ENCODE peak calls at places on chromosomes 11 and 22, in ten cellular contexts. V is AG04450; P is PC-9; R is CD8-positive, alpha-beta T cell; N is transverse colon; J is fibroblast of lung; A is fibroblast of the aortic adventitia; Z is GM23248; T is mesenchymal stem cell; H is lung. C is an unnamed sample.

GRCh38 chr11:16043617-16044016 is 312.7 kb downstream of the SOX6 start:
- DNase-seq in V (no peak), P (no peak), R (no peak), N (no peak), J (no peak), A (no peak), Z (no peak), T (no peak), H (no peak), C (no peak)

GRCh38 chr11:46247090-46247489 is 30.4 kb upstream of the CREB3L1 start:
- DNase-seq in V (no peak), P (no peak), R (no peak), N (no peak), J (peak), A (peak), Z (peak), T (no peak), H (no peak), C (no peak)

GRCh38 chr11:65651589-65652510 is 10.9 kb downstream of the RELA start:
- DNase-seq in V (no peak), P (peak), R (peak), N (peak), J (peak), A (peak), Z (peak), T (peak), H (no peak), C (no peak)

GRCh38 chr11:68865241-68865640 is 23.5 kb upstream of the CPT1A start:
- DNase-seq in V (no peak), P (no peak), R (no peak), N (no peak), J (no peak), A (no peak), Z (no peak), T (no peak), H (no peak), C (no peak)

GRCh38 chr11:57460017-57460755 is at the start of gene RTN4RL2:
- DNase-seq in V (no peak), P (peak), R (peak), N (no peak), J (peak), A (peak), Z (peak), T (peak), H (peak), C (no peak)

GRCh38 chr11:130212431-130212961 is 52.9 kb downstream of the ST14 start:
- DNase-seq in V (no peak), P (no peak), R (no peak), N (peak), J (no peak), A (no peak), Z (no peak), T (no peak), H (peak), C (no peak)

GRCh38 chr11:80167766-80168165 is 726.9 kb upstream of the TENM4 start:
- DNase-seq in V (no peak), P (peak), R (no peak), N (no peak), J (peak), A (no peak), Z (peak), T (peak), H (no peak), C (no peak)

GRCh38 chr22:23182289-23183106 is 2.2 kb downstream of the BCR start:
- DNase-seq in V (no peak), P (peak), R (peak), N (no peak), J (peak), A (no peak), Z (peak), T (peak), H (no peak), C (no peak)

GRCh38 chr22:46055176-46055850 is 78.4 kb upstream of the WNT7B start:
- DNase-seq in V (no peak), P (no peak), R (no peak), N (peak), J (peak), A (peak), Z (peak), T (no peak), H (peak), C (no peak)

GRCh38 chr22:46055851-46056168 is 78.8 kb upstream of the WNT7B start:
- DNase-seq in V (no peak), P (no peak), R (no peak), N (no peak), J (no peak), A (no peak), Z (no peak), T (no peak), H (no peak), C (no peak)

GRCh38 chr22:46057762-46058420 is 80.9 kb upstream of the WNT7B start:
- DNase-seq in V (no peak), P (no peak), R (no peak), N (peak), J (peak), A (peak), Z (peak), T (no peak), H (peak), C (no peak)

GRCh38 chr22:46057206-46057605 is 80.2 kb upstream of the WNT7B start:
- DNase-seq in V (no peak), P (no peak), R (no peak), N (peak), J (peak), A (peak), Z (peak), T (no peak), H (no peak), C (no peak)

DNA sequence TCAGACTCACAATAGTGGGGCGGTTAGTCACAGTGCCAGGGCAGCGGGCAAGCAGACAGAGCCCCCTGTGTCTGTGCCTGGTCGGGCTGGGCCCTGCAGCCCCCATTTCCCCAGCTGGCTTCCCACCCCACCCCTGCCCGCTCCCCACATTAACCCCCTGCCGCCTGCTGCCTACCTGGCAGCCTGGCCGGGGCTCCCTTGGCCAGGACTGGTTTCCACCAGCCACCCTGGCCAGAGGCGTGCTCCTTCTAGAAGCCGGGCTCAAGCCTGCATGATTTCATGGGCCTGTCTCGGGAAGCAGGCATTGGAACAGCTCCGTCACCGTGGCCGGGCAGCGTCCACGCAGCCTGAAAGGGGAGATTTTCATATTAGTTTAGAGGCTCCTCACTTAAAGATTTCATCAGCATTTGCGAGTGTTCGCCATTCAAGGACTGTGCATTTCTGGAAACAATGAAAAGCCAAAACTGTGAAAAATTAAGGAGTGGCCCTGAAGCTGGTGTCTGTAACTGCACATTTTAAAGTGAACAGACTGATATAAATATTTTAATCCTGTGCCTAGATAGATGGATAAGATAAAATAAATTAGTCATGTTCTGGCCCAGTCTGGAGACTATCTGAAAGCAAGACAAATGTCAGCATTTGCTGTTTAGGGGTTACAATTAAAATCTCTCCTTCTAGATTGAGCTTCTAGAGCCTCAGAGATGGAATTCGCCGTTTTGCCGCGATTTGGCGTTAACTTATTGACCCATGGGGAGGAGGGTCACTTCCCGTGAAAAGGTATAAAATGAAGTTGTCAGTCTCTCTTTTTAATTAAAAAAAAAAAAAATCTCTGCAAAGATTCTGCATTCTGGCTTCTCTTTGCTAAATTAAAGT is 79.4 kb upstream of the WNT7B start:
- DNase-seq in V (no peak), P (no peak), R (no peak), N (peak), J (peak), A (peak), Z (peak), T (no peak), H (no peak), C (no peak)
- H3K4me3 ChIP-seq in V (no peak), P (no peak), R (no peak), N (no peak), J (no peak), A (peak), Z (peak), T (peak), H (no peak), C (no peak)

GRCh38 chr22:50507991-50508884 is at the start of gene NCAPH2:
- DNase-seq in V (peak), P (peak), R (peak), N (peak), J (peak), A (peak), Z (peak), T (peak), H (peak), C (peak)
- H3K4me3 ChIP-seq in V (peak), P (peak), R (peak), N (peak), J (peak), A (peak), Z (peak), T (peak), H (peak), C (peak)

GRCh38 chr11:133950874-133951483 is 5.8 kb downstream of the IGSF9B start:
- DNase-seq in V (no peak), P (no peak), R (no peak), N (no peak), J (no peak), A (no peak), Z (no peak), T (no peak), H (no peak), C (no peak)
- H3K4me3 ChIP-seq in V (no peak), P (no peak), R (no peak), N (no peak), J (no peak), A (no peak), Z (peak), T (peak), H (no peak), C (peak)

GRCh38 chr22:47769652-47770051 is 1007.2 kb downstream of the TBC1D22A start:
- DNase-seq in V (no peak), P (no peak), R (no peak), N (no peak), J (no peak), A (no peak), Z (no peak), T (no peak), H (no peak), C (no peak)
- H3K4me3 ChIP-seq in V (no peak), P (no peak), R (no peak), N (no peak), J (no peak), A (no peak), Z (no peak), T (no peak), H (no peak), C (no peak)

DNA sequence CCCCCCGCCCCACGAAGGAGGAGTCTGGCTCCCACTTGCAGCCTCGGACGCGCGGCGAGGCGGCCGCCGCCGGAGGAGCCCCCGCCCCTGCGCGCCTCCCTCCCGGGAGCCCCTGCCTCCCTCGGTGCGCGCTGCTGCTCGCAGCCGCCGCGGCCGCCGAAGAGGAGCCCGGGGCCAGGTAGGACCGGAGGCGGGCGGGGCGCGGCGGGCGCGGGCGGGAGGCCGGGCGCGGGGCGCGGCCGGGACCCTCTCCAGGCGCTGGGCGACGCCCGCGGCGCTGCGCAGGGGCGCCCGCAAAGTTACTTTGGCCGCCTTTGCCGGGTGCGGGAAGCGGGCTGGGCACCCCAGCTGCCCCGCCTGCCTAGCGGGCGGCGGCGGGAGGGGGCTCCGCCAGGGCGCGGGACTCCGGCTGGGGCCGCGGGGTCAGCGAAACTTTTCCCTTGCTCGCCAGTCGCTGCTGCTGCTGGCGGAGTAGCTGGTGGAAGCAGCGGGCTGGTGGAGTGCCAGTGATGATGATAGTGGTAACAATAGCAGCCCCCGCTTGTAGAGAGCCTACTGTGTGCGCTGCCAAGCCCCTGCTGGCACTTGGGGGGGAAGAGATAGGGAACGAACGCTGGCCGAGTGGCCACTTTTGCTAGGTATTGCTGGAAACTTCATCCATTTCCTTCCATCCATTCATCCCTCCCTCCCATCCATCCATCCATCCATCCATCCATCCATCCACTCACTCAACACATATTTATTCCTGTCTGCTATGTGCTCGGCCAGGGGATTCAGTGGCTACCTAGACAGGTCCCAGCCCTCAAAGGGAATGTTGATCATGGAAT is at the start of gene MPPED1:
- DNase-seq in V (no peak), P (no peak), R (no peak), N (no peak), J (no peak), A (no peak), Z (no peak), T (no peak), H (no peak), C (no peak)
- H3K4me3 ChIP-seq in V (no peak), P (no peak), R (no peak), N (no peak), J (no peak), A (no peak), Z (no peak), T (no peak), H (no peak), C (no peak)

GRCh38 chr11:8681837-8682218 is 637 bp downstream of the TRIM66 start:
- DNase-seq in V (no peak), P (no peak), R (no peak), N (no peak), J (no peak), A (no peak), Z (no peak), T (no peak), H (no peak), C (no peak)
- H3K4me3 ChIP-seq in V (peak), P (peak), R (peak), N (peak), J (peak), A (peak), Z (peak), T (peak), H (peak), C (peak)

GRCh38 chr11:64643927-64644326 is 52.9 kb downstream of the SLC22A12 start:
- DNase-seq in V (no peak), P (no peak), R (no peak), N (no peak), J (no peak), A (no peak), Z (no peak), T (no peak), H (no peak), C (no peak)
- H3K4me3 ChIP-seq in V (no peak), P (no peak), R (no peak), N (no peak), J (no peak), A (no peak), Z (no peak), T (no peak), H (no peak), C (no peak)

DNA sequence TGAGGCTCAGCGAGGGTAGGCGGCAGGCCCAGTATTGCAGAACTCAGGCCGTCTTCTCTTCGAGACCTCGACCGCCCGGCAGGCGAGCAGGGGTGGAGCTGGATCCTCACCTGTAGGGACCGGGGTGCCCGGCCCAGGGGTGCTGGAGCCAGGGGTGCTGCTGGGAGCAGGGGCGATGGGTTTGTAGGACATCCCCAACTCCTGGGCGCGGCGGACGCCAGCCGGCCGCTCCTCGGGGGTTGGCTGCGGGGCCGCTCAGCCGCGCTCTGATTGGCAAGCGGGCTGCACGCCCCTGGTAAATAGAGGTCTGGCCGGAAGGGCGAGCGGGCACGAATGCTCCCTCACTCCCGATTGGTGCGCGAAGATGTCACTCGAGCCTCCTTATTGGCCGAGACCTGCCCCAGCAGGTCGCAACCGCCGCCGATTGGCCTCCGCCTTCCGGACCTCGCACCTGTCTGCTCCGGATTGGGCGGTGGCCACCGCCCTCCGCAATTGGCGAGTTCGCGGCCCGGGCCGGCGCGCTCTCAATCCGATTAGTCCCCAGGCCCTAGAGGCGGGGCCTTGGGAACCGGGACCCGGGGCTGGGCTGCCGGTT is at the start of gene CDK2AP2:
- DNase-seq in V (peak), P (peak), R (peak), N (peak), J (peak), A (peak), Z (peak), T (peak), H (peak), C (peak)
- H3K4me3 ChIP-seq in V (peak), P (peak), R (peak), N (peak), J (peak), A (peak), Z (peak), T (peak), H (peak), C (peak)